ENCODE peak calls at places on chromosomes 11 and 22, in six cellular contexts. Q, O, K, H, J and R are unnamed samples.

GRCh38 chr11:58622344-58622743 is at the start of gene CNTF:
- ATAC-seq in Q (no peak), O (no peak), K (no peak), H (no peak), J (no peak), R (no peak)

GRCh38 chr11:27392278-27392677 is 29.3 kb upstream of the CCDC34 start:
- ATAC-seq in Q (no peak), O (no peak), K (no peak), H (no peak), J (no peak), R (no peak)

GRCh38 chr11:92304271-92304670 is 79.7 kb downstream of the FAT3 start:
- ATAC-seq in Q (no peak), O (no peak), K (no peak), H (no peak), J (no peak), R (no peak)

GRCh38 chr22:39327995-39328754 is 8.8 kb upstream of the RPL3 start:
- ATAC-seq in Q (peak; percentile 54), O (no peak), K (peak; percentile 84), H (no peak), J (no peak), R (no peak)

GRCh38 chr11:111592491-111592890 is 9.8 kb upstream of the SIK2 start:
- ATAC-seq in Q (no peak), O (no peak), K (no peak), H (no peak), J (no peak), R (no peak)

GRCh38 chr11:41306435-41306834 is 153.0 kb downstream of the LRRC4C start:
- ATAC-seq in Q (no peak), O (no peak), K (no peak), H (no peak), J (peak; percentile 34), R (no peak)

GRCh38 chr11:64400096-64400495 is 41.1 kb downstream of the RPS6KA4 start:
- ATAC-seq in Q (no peak), O (peak; percentile 74), K (no peak), H (peak; percentile 92), J (no peak), R (no peak)

GRCh38 chr22:37971475-37972434 is 12.6 kb downstream of the SOX10 start:
- ATAC-seq in Q (no peak), O (no peak), K (no peak), H (no peak), J (no peak), R (peak; percentile 22)

GRCh38 chr11:57566035-57566504 is 1.4 kb downstream of the UBE2L6 start:
- ATAC-seq in Q (no peak), O (peak; percentile 49), K (peak; percentile 52), H (no peak), J (peak; percentile 65), R (peak; percentile 60)

GRCh38 chr11:122937978-122938377 is 43.7 kb downstream of the BSX start:
- ATAC-seq in Q (no peak), O (no peak), K (no peak), H (no peak), J (no peak), R (no peak)

GRCh38 chr11:1705121-1706052 is 8.4 kb downstream of the KRTAP5-6 start:
- ATAC-seq in Q (no peak), O (no peak), K (no peak), H (no peak), J (peak; percentile 64), R (no peak)

GRCh38 chr11:36478700-36479329 is 31.3 kb downstream of the TRAF6 start:
- ATAC-seq in Q (peak; percentile 92), O (peak; percentile 81), K (peak; percentile 76), H (peak; percentile 78), J (peak; percentile 79), R (no peak)

GRCh38 chr22:44067033-44067432 is 42.9 kb downstream of the PARVB start:
- ATAC-seq in Q (no peak), O (no peak), K (no peak), H (no peak), J (peak; percentile 25), R (no peak)

DNA sequence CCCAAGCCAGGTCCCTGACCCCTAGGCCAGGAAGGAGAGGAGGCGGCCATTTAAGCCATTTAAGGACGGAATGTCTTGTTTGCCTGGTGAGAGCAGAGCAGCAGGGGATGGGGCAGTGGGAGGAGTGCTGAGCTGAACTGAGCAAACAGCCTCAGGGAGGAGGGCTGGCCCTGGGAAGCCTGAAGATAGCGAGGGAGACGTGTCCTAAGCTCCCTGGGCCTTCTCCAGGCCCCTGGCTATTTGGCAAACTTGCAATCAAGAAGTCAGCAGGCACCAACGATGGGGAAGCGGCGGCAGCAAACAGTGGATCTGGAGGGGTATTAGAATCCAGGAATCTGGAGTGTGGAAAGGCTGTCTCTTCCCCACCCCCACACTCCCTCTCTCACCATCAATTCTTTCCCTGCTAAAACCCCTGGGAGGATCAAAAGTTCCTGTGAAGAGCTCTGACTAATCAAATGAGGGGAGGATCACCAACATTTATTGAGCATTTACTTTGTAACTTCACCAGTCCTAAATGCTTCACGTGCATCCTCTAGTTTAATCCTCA is 8.8 kb downstream of the BCL9L start:
- ATAC-seq in Q (no peak), O (peak; percentile 38), K (no peak), H (no peak), J (no peak), R (peak; percentile 14)
- TF ChIP-seq POLR2A in Q (no peak), O (no peak), K (no peak), H (no peak), J (no peak), R (no peak)

DNA sequence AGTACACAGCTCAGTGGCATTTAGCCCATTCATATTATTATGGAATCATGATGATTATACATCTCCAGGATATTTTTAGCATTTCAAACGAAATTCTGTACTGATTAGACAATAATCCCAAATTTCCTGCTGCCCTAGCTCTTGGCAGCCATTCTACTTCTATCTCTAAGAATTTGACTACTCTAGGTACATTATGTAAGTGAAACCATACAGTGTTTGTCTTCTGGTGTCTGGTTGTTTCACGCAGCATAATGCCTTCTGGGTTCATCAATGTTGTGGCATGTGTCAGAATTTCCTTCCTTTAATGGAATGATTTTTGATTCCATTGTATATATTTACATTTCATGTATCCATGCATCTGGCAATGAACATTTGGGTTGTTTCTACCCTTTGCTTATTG is 517.7 kb downstream of the ETS1 start:
- ATAC-seq in Q (no peak), O (no peak), K (no peak), H (no peak), J (no peak), R (no peak)
- TF ChIP-seq EP300 in Q (no peak), O (no peak), K (no peak), H (no peak), J (no peak), R (no peak)

GRCh38 chr11:114617157-114618124 is 21.9 kb upstream of the NXPE4 start:
- ATAC-seq in Q (no peak), O (no peak), K (no peak), H (no peak), J (no peak), R (no peak)

GRCh38 chr11:114621072-114621471 is 25.5 kb upstream of the NXPE4 start:
- ATAC-seq in Q (no peak), O (no peak), K (no peak), H (no peak), J (no peak), R (no peak)

GRCh38 chr11:114618139-114618538 is 22.6 kb upstream of the NXPE4 start:
- ATAC-seq in Q (no peak), O (no peak), K (no peak), H (no peak), J (no peak), R (no peak)

GRCh38 chr11:114621950-114622809 is 26.6 kb upstream of the NXPE4 start:
- ATAC-seq in Q (no peak), O (no peak), K (no peak), H (no peak), J (no peak), R (no peak)

DNA sequence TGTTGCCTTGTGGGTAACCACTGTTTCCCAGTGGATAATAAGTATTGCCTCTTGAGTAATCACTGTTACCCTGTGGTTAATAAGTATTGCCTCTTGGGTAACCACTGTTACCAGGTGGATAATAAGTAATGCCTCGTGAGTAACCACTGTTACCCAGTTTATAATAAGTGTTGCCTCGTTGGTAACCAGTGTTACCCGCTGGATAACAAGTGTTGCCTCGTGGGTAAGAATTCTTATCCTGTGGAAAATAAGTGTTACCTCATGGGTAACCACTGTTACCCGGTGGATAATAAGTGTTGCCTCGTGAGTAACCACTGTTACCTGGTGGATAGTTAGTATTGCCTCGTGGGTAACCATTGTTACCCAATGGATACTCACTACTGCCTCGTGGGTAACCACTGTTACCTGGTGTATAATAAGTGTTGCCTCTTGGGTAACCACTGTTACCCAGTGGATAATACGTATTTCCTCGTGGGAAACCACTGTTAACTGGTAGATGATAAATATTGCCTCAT is 24.1 kb upstream of the NXPE4 start:
- ATAC-seq in Q (no peak), O (no peak), K (no peak), H (no peak), J (no peak), R (no peak)
- H3K9me3 ChIP-seq in Q (no peaks in the 10 kb centered on the region), O (peaks cover 5% of the 10 kb centered on the region), K (peaks cover 100% of the 10 kb centered on the region), H (peaks cover 9% of the 10 kb centered on the region), J (no peaks in the 10 kb centered on the region), R (no peaks in the 10 kb centered on the region)

GRCh38 chr11:65493367-65494176 is 5.3 kb upstream of the MALAT1 start:
- ATAC-seq in Q (peak; percentile 25), O (peak; percentile 20), K (no peak), H (peak; percentile 4), J (peak; percentile 0), R (peak; percentile 27)
- TF ChIP-seq POLR2A in Q (no peak), O (peak; percentile 41), K (no peak), H (no peak), J (no peak), R (peak; percentile 76)

DNA sequence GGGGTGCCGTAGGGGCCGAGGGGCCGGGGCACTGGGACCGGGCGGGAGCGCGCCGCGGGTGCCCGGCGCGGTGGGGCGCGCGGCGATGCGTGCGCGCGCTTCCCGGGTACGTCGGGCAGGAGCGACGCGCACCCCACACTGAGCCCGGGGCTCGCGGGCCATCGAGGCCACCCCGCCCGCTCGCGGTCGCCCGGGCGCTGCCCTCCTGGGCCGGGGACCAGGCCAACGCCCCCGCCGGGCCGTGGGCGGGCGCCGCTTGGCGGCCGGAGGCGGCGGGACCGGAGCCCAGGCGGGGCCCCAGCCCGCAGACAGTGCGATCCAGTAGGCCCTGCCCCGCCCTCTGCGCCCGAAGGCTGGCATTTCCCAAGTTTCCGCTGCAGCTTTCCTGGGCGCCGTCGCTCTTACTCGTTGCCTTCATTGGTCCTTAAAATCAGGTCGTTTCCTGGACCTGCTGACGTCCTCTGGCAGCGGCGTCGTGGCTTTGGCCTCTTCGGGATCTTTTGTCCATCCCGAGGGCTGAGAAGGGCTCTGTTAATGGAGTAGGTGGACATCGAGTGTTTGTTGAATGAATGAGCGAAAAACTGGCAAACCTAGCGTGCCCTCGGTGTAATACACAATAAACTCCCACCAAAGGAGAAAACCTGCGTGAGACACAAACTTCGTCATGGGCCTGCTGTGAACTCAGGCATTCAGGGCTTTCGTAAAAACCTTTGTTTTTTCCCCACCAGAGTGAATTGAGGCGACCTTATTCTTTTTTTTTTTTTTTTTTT is 638 bp downstream of the PARVA start:
- ATAC-seq in Q (peak; percentile 86), O (peak; percentile 79), K (peak; percentile 91), H (peak; percentile 52), J (no peak), R (peak; percentile 77)
- TF ChIP-seq EP300 in Q (no peak), O (no peak), K (no peak), H (no peak), J (no peak), R (no peak)

GRCh38 chr11:3367221-3367620 is 11.7 kb downstream of the ZNF195 start:
- ATAC-seq in Q (no peak), O (no peak), K (no peak), H (no peak), J (no peak), R (no peak)
- H3K9me3 ChIP-seq in Q (peaks cover 92% of the 10 kb centered on the region), O (peaks cover 22% of the 10 kb centered on the region), K (peaks cover 33% of the 10 kb centered on the region), H (peaks cover 43% of the 10 kb centered on the region), J (peaks cover 42% of the 10 kb centered on the region), R (no peaks in the 10 kb centered on the region)